ENCODE peak calls at places on chromosomes 7 and 10, in nine cellular contexts. J is fibroblast of lung, Q is aorta, A is transverse colon, Y is left ventricle myocardium inferior, C is upper lobe of right lung, B is heart left ventricle, V is H1, S is lower lobe of right lung. R is an unnamed sample. For H3K4me1, the result is how much of the 10 kb centered on the place peaks cover.

GRCh38 chr10:126736737-126737136 is 66.2 kb upstream of the C10orf90 start:
- DNase-seq in Q (no peak), A (no peak), Y (no peak), J (no peak), S (no peak), V (no peak), C (no peak), B (no peak), R (no peak)

GRCh38 chr10:132120200-132120599 is 54.5 kb downstream of the JAKMIP3 start:
- DNase-seq in C (no peak), A (no peak), S (peak), B (no peak), Q (peak), V (no peak), Y (peak), J (no peak), R (no peak)

GRCh38 chr7:138945169-138945568 is 36.0 kb downstream of the KIAA1549 start:
- DNase-seq in Q (no peak), B (no peak), C (no peak), S (no peak), A (no peak), J (no peak), Y (no peak), V (no peak), R (no peak)

GRCh38 chr7:98872328-98872924 is 2.6 kb upstream of the TMEM130 start:
- DNase-seq in Y (no peak), S (peak), B (no peak), A (no peak), J (peak), C (peak), Q (no peak), V (no peak), R (no peak)

GRCh38 chr10:103917326-103918052 is 495 bp downstream of the STN1 start:
- DNase-seq in A (peak), Q (peak), Y (peak), S (peak), B (peak), V (no peak), C (peak), J (no peak), R (no peak)

GRCh38 chr7:27501001-27501400 is 161.7 kb downstream of the HIBADH start:
- DNase-seq in V (no peak), A (no peak), B (no peak), J (no peak), Y (no peak), Q (no peak), C (peak), S (no peak), R (no peak)

GRCh38 chr10:571643-572042 is 117.8 kb downstream of the DIP2C start:
- DNase-seq in S (peak), J (peak), B (no peak), A (no peak), C (no peak), Y (no peak), V (no peak), Q (no peak), R (no peak)

GRCh38 chr7:95723583-95724180 is 48.7 kb upstream of the DYNC1I1 start:
- DNase-seq in C (no peak), V (peak), J (peak), A (no peak), Y (no peak), Q (no peak), B (peak), S (no peak), R (peak)

GRCh38 chr7:116788542-116789197 is 73.7 kb upstream of the CAPZA2 start:
- DNase-seq in A (no peak), Q (no peak), C (no peak), V (no peak), B (no peak), J (peak), Y (no peak), S (no peak), R (no peak)

GRCh38 chr10:63603709-63604445 is 82.7 kb downstream of the REEP3 start:
- DNase-seq in A (no peak), B (no peak), Q (no peak), V (no peak), S (no peak), Y (no peak), C (no peak), J (peak), R (no peak)

GRCh38 chr10:74880041-74880440 is 53.6 kb downstream of the KAT6B start:
- DNase-seq in Y (no peak), V (no peak), J (peak), A (no peak), S (no peak), Q (no peak), C (no peak), B (no peak), R (no peak)

DNA sequence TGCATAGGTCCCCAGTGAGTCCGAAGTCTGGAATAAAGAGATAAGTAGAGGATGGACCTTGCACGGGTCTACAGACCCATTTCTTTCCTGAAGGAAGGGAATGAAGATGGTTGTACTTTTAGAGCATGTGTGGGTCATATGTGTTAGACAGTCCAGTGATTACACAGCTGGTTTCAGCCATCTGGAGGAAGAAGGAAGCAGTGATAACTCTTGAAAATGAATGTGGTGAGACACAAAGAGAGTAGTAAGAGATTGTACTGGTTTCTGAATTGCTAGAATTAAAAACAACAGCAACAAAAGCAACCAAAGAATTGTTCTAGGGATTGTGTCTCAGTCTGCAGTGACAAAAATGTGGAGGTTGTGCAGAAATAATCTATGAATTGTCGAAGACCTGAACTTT is 258.9 kb downstream of the SUGCT start:
- DNase-seq in Q (no peak), Y (no peak), S (no peak), A (no peak), B (no peak), J (no peak), C (no peak), V (no peak), R (no peak)
- H3K4me1 ChIP-seq in Q (under half), Y (under half), S (under half), A (under half), B (under half), J (under half), C (under half), V (under half), R (under half)

DNA sequence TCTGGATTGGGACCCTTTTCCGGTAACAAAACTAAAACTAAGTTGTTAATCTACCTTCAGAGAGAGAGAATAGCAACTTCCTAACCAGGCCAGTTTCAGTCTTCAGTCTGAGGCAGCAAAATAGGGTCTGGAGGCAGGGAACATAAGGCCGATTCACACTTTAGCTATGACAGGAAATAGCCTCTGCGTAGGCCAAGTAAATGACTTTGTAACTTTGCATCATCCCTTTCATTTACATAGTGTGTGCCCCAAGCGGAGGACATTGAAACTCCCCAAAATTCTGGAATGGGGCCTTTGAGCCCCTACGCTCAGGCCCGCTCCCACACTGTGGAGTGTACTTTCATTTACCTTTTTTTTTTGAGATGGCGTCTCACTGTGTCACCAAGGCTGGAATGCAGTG is 1.7 kb upstream of the UPP1 start:
- DNase-seq in C (no peak), Y (no peak), S (no peak), V (no peak), A (no peak), B (no peak), J (peak), Q (no peak), R (no peak)
- H3K4me1 ChIP-seq in C (under half), Y (half or more), S (half or more), V (under half), A (half or more), B (half or more), J (under half), Q (under half), R (under half)

DNA sequence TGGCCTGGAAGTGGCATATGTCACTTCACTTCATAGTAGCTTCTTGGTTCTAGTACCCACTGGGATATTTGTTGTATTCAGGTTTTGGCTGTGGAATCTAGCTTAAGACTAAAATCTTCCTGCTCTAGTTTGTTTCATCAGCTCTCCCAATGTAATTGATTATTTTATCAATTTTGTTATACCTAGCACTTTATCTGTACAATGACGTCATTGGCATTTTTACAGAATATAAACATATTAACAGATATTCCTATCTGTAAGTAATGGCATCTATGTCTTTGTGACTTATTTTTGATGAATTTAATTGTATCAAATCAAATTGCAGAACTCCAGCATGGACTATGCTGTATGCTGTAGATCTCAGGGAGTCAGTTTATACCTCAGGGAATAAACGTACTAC is 19.7 kb downstream of the KIAA1217 start:
- DNase-seq in J (no peak), V (no peak), S (no peak), B (no peak), Q (no peak), Y (no peak), A (no peak), C (no peak), R (no peak)
- H3K4me1 ChIP-seq in J (under half), V (under half), S (under half), B (under half), Q (under half), Y (under half), A (under half), C (under half), R (under half)

DNA sequence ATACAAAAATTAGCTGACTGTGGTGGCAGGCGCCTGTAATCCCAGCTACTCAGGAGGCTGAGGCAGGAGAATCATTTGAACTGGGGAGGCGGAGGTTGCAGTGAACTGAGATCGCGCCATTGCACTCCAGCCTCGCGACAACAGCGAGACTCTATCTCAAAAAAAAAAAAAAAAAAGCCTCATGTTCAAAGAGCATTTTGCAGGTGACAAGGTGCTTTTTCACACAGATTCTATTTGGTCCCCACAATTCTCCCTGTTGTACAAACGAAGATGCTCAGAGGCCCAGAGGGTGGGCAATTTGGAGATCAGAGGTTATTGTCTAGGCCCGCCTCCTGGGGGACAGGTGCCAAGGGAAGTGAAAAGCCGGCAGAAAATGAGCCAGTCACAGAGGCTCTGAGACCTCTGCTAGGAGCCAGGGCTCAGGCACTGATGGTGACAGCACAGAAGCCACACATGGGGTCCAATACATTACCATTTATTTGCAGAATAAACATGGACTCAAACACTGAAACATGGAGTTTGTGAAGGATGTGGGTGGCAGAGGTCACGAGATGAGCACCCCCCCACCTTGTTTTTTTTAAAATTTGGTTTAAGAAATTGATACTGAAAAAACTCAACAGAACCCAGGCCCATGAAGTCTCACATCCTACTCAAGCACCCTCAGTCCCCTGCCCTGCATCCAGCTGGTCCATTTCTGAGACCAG is 882 bp upstream of the GAL3ST4 start:
- DNase-seq in Y (no peak), B (no peak), J (no peak), Q (no peak), S (no peak), A (no peak), V (no peak), C (peak), R (no peak)
- H3K4me1 ChIP-seq in Y (under half), B (under half), J (under half), Q (under half), S (under half), A (under half), V (under half), C (under half), R (under half)

R was measured in prostate gland.